ENCODE peak calls at places on chromosomes 7 and 10, in four cellular contexts. H is HepG2, V is K562, C is GM12878. M is an unnamed sample.

GRCh38 chr10:123883921-123884320 is 7.7 kb downstream of the CPXM2 start:
- DNase-seq in H (no peak), V (no peak), C (no peak), M (no peak)

GRCh38 chr7:130491841-130492518 is at the start of gene MEST:
- DNase-seq in H (no peak), V (no peak), C (no peak), M (peak; percentile 80)

GRCh38 chr10:47294501-47294900 is 5.5 kb upstream of the GDF10 start:
- DNase-seq in H (no peak), V (no peak), C (no peak), M (no peak)

GRCh38 chr7:148385009-148385682 is 205.4 kb upstream of the C7orf33 start:
- DNase-seq in H (no peak), V (no peak), C (no peak), M (no peak)

GRCh38 chr10:3395487-3395886 is 222.9 kb upstream of the PITRM1 start:
- DNase-seq in H (no peak), V (no peak), C (no peak), M (peak; percentile 82)

GRCh38 chr10:63268139-63268797 is 135.1 kb downstream of the NRBF2 start:
- DNase-seq in H (peak; percentile 80), V (peak; percentile 19), C (no peak), M (no peak)

GRCh38 chr7:51315393-51316261 is 982 bp downstream of the COBL start:
- DNase-seq in H (peak; percentile 73), V (no peak), C (no peak), M (peak; percentile 58)

GRCh38 chr10:48455392-48456151 is 149.1 kb downstream of the MAPK8 start:
- DNase-seq in H (no peak), V (no peak), C (no peak), M (no peak)

GRCh38 chr7:95596183-95597135 is at the start of gene PDK4:
- DNase-seq in H (no peak), V (peak; percentile 12), C (no peak), M (peak; percentile 70)

GRCh38 chr10:30141366-30141886 is 82.0 kb upstream of the JCAD start:
- DNase-seq in H (no peak), V (no peak), C (no peak), M (no peak)

GRCh38 chr7:78130443-78131200 is 332.0 kb downstream of the PHTF2 start:
- DNase-seq in H (no peak), V (no peak), C (no peak), M (no peak)

GRCh38 chr10:63430091-63430998 is 35.4 kb downstream of the JMJD1C start:
- DNase-seq in H (no peak), V (no peak), C (no peak), M (peak; percentile 31)

GRCh38 chr10:92847185-92847864 is 995 bp upstream of the EXOC6 start:
- DNase-seq in H (peak; percentile 66), V (no peak), C (no peak), M (no peak)

GRCh38 chr7:63117-63480 is 129.3 kb upstream of the FAM20C start:
- DNase-seq in H (no peak), V (no peak), C (no peak), M (no peak)

GRCh38 chr7:127525866-127526456 is 59.4 kb downstream of the GCC1 start:
- DNase-seq in H (no peak), V (no peak), C (no peak), M (no peak)

GRCh38 chr7:44145419-44145968 is 4.4 kb upstream of the MYL7 start:
- DNase-seq in H (no peak), V (no peak), C (no peak), M (peak; percentile 78)

GRCh38 chr10:90174531-90174930 is 473.1 kb downstream of the KIF20B start:
- DNase-seq in H (no peak), V (no peak), C (no peak), M (no peak)

GRCh38 chr10:74822101-74822500 is 4.3 kb upstream of the KAT6B start:
- DNase-seq in H (peak; percentile 91), V (no peak), C (no peak), M (no peak)

GRCh38 chr10:58275908-58276307 is 6.9 kb downstream of the CISD1 start:
- DNase-seq in H (no peak), V (no peak), C (no peak), M (no peak)

GRCh38 chr10:106557053-106557452 is 607.5 kb downstream of the SORCS1 start:
- DNase-seq in H (no peak), V (no peak), C (no peak), M (no peak)

GRCh38 chr7:55194522-55194921 is 170.6 kb upstream of the LANCL2 start:
- DNase-seq in H (no peak), V (no peak), C (no peak), M (no peak)

GRCh38 chr10:120184547-120185337 is 272.3 kb upstream of the PLPP4 start:
- DNase-seq in H (no peak), V (no peak), C (no peak), M (no peak)

GRCh38 chr10:29304259-29305030 is 15.6 kb downstream of the LYZL1 start:
- DNase-seq in H (peak; percentile 68), V (peak; percentile 63), C (no peak), M (peak; percentile 80)

GRCh38 chr7:77544523-77544922 is 7.4 kb downstream of the PTPN12 start:
- DNase-seq in H (no peak), V (no peak), C (no peak), M (no peak)

GRCh38 chr10:112307631-112308502 is 24.7 kb downstream of the TECTB start:
- DNase-seq in H (peak; percentile 61), V (peak; percentile 64), C (no peak), M (peak; percentile 66)

GRCh38 chr10:97180367-97180763 is 5.4 kb downstream of the SLIT1 start:
- DNase-seq in H (no peak), V (no peak), C (no peak), M (peak; percentile 84)

GRCh38 chr7:103915958-103916357 is 73.5 kb downstream of the RELN start:
- DNase-seq in H (no peak), V (peak; percentile 72), C (no peak), M (no peak)

GRCh38 chr7:1130021-1130990 is 29.7 kb downstream of the ZFAND2A start:
- DNase-seq in H (no peak), V (no peak), C (no peak), M (peak; percentile 14)

GRCh38 chr10:80276335-80276734 is 13.1 kb downstream of the MAT1A start:
- DNase-seq in H (no peak), V (peak; percentile 7), C (no peak), M (no peak)

GRCh38 chr10:1156616-1156886 is 100.4 kb downstream of the WDR37 start:
- DNase-seq in H (no peak), V (no peak), C (no peak), M (no peak)

GRCh38 chr10:80996615-80997193 is 459.0 kb downstream of the SH2D4B start:
- DNase-seq in H (no peak), V (no peak), C (no peak), M (no peak)

GRCh38 chr10:13634207-13634606 is 47.4 kb downstream of the PRPF18 start:
- DNase-seq in H (no peak), V (no peak), C (no peak), M (no peak)

GRCh38 chr7:37448637-37449331 is at the start of gene ELMO1:
- DNase-seq in H (peak; percentile 34), V (peak; percentile 39), C (peak; percentile 42), M (peak; percentile 94)

GRCh38 chr7:826230-826905 is 5.9 kb upstream of the SUN1 start:
- DNase-seq in H (no peak), V (no peak), C (no peak), M (no peak)

GRCh38 chr10:108877130-108877529 is 1046.2 kb downstream of the XPNPEP1 start:
- DNase-seq in H (no peak), V (no peak), C (no peak), M (peak; percentile 34)

GRCh38 chr7:12074889-12075288 is 136.2 kb upstream of the TMEM106B start:
- DNase-seq in H (no peak), V (no peak), C (no peak), M (no peak)

GRCh38 chr7:12080006-12080405 is 131.1 kb upstream of the TMEM106B start:
- DNase-seq in H (no peak), V (no peak), C (no peak), M (no peak)
- H3K4me2 ChIP-seq in H (no peak overlapping the region), V (no peak overlapping the region), C (no peak overlapping the region), M (no peak overlapping the region)

DNA sequence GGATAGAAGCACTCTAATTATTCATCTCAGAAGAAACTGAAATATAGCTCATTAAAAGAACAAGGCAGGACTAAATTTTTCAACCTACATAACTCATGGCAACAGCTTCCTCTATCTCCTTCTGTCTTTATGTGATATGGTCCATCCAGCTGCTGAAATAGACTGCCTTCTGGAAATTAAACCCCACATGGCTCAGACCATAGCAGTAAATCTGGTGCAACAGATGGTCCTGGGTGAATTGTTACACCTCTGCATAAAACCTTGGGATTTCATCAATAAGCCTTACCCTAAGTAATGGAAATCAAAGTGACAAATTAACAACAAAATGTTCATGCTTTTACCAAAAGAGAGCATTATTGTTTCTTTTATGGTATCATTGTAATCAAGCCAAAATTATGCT is 205.7 kb upstream of the CSTF2T start:
- DNase-seq in H (no peak), V (no peak), C (no peak), M (no peak)
- TF ChIP-seq SMC3 in H (no peak), V (no peak), C (no peak), M (no peak)

GRCh38 chr10:70440296-70441160 is 953 bp downstream of the NODAL start:
- DNase-seq in H (no peak), V (no peak), C (no peak), M (peak; percentile 70)

GRCh38 chr10:70441161-70441876 is at the start of gene NODAL:
- DNase-seq in H (no peak), V (no peak), C (no peak), M (peak; percentile 72)

GRCh38 chr10:70444613-70445222 is 3.2 kb upstream of the NODAL start:
- DNase-seq in H (no peak), V (no peak), C (no peak), M (no peak)

GRCh38 chr10:70441877-70442205 is 360 bp upstream of the NODAL start:
- DNase-seq in H (no peak), V (no peak), C (no peak), M (no peak)

DNA sequence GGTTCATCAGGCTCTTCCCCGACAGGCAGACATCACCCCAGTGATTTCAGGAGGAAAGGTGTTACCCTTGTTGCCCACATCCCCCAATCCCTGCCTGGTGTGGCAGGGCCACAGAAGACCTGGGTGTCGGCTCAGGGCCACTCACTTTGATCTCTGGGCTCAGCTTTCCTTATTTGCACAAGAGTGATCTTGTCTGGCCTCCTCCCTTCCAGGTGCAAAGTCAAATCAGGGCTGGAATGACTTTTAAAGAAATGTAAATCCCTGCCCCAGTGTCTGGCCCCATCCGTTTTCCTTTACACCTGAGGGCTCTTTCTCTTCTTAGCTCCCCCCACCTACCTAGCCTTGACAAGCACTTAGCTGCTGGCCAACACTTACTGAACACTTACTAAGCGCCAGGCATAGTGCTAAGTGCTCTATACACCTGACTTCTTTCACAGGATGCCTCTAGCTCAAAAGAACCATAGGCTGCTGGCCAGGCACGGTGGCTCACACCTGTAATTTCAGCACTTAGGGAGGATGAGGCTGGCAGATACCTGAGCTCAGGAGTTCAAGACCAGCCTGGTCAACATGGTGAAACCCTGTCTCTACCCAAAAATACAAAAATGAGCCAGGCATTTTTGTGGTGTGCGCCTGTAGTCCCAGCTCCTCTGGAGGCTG is 979 bp upstream of the NODAL start:
- DNase-seq in H (peak; percentile 76), V (no peak), C (no peak), M (no peak)
- TF ChIP-seq GABPA in H (no peak), V (no peak), C (no peak), M (no peak)

GRCh38 chr10:99569971-99570370 is 37.2 kb downstream of the NKX2-3 start:
- DNase-seq in H (no peak), V (no peak), C (no peak), M (no peak)
- H3K4me2 ChIP-seq in H (no peak overlapping the region), V (no peak overlapping the region), C (no peak overlapping the region), M (no peak overlapping the region)

M was measured in SK-N-SH.